ENCODE peak calls at places on chromosome 7, in nine cellular contexts. N, T, J, Y, X, B, G, V and I are unnamed samples.

GRCh38 chr7:126499481-126499880 is 753.3 kb downstream of the GRM8 start:
- DNase-seq in B (no peak), N (no peak), T (no peak), V (no peak), X (no peak), Y (no peak), J (no peak), G (no peak), I (no peak)

GRCh38 chr7:102834999-102835398 is 77.8 kb upstream of the LRRC17 start:
- DNase-seq in B (no peak), Y (no peak), G (peak), X (peak), T (peak), J (no peak), N (no peak), V (no peak), I (peak)

GRCh38 chr7:80302078-80302477 is 167.4 kb downstream of the GNAI1 start:
- DNase-seq in J (no peak), B (no peak), Y (no peak), V (no peak), T (no peak), G (no peak), X (no peak), N (no peak), I (no peak)

GRCh38 chr7:65798111-65799075 is 74.5 kb upstream of the VKORC1L1 start:
- DNase-seq in N (no peak), X (peak), B (no peak), J (no peak), V (no peak), Y (no peak), G (peak), T (peak), I (peak)

GRCh38 chr7:36677769-36678435 is 46.4 kb downstream of the AOAH start:
- DNase-seq in N (no peak), G (no peak), Y (no peak), B (no peak), T (no peak), X (no peak), V (no peak), J (no peak), I (no peak)

GRCh38 chr7:156639426-156640256 is 933 bp upstream of the RNF32 start:
- DNase-seq in Y (peak), G (no peak), T (no peak), X (no peak), B (peak), N (no peak), J (peak), V (no peak), I (no peak)

GRCh38 chr7:55164527-55164926 is 145.7 kb downstream of the EGFR start:
- DNase-seq in B (no peak), T (no peak), Y (no peak), N (no peak), G (no peak), V (no peak), J (no peak), X (no peak), I (no peak)

GRCh38 chr7:139886206-139886605 is 57.1 kb downstream of the TBXAS1 start:
- DNase-seq in T (no peak), V (no peak), B (no peak), X (no peak), G (peak), Y (no peak), J (no peak), N (no peak), I (peak)

GRCh38 chr7:124171068-124171467 is 138.2 kb upstream of the TMEM229A start:
- DNase-seq in J (no peak), V (peak), Y (no peak), X (no peak), B (no peak), N (no peak), G (peak), T (peak), I (peak)

GRCh38 chr7:155568961-155569360 is 22.6 kb upstream of the CNPY1 start:
- DNase-seq in J (no peak), V (no peak), X (no peak), Y (no peak), G (no peak), N (no peak), T (no peak), B (no peak), I (no peak)

GRCh38 chr7:111301891-111302290 is 211.0 kb downstream of the LRRN3 start:
- DNase-seq in G (no peak), T (no peak), J (no peak), Y (no peak), N (no peak), B (no peak), V (no peak), X (no peak), I (no peak)

GRCh38 chr7:954330-955238 is at the start of gene ADAP1:
- DNase-seq in B (peak), Y (peak), G (no peak), J (peak), V (no peak), T (no peak), X (no peak), N (peak), I (peak)

GRCh38 chr7:136857573-136857972 is 10.9 kb upstream of the CHRM2 start:
- DNase-seq in Y (no peak), B (no peak), G (peak), X (no peak), V (no peak), T (peak), J (no peak), N (no peak), I (peak)

GRCh38 chr7:721619-722248 is 4.8 kb upstream of the DNAAF5 start:
- DNase-seq in N (no peak), J (peak), T (no peak), B (no peak), Y (no peak), G (peak), V (no peak), X (no peak), I (no peak)

GRCh38 chr7:130367088-130367755 is 13.1 kb upstream of the CPA1 start:
- DNase-seq in X (no peak), Y (no peak), N (no peak), V (no peak), J (peak), G (no peak), B (peak), T (no peak), I (no peak)

GRCh38 chr7:45583296-45583695 is 9.1 kb downstream of the ADCY1 start:
- DNase-seq in V (no peak), G (no peak), Y (no peak), B (no peak), T (no peak), N (no peak), X (no peak), J (no peak), I (no peak)

GRCh38 chr7:93461350-93461749 is 113.2 kb downstream of the CALCR start:
- DNase-seq in V (no peak), N (peak), J (no peak), Y (no peak), X (no peak), B (no peak), T (no peak), G (peak), I (peak)

GRCh38 chr7:81501220-81501619 is 268.6 kb downstream of the HGF start:
- DNase-seq in V (no peak), G (peak), X (peak), J (no peak), B (no peak), T (peak), N (no peak), Y (no peak), I (peak)

GRCh38 chr7:127983804-127984332 is 47.4 kb downstream of the LRRC4 start:
- DNase-seq in N (no peak), J (no peak), G (peak), T (no peak), X (no peak), Y (no peak), V (no peak), B (no peak), I (peak)

GRCh38 chr7:131546126-131546525 is 10.3 kb downstream of the PODXL start:
- DNase-seq in N (no peak), Y (peak), J (no peak), V (no peak), T (no peak), X (no peak), B (no peak), G (peak), I (peak)

GRCh38 chr7:351256-351655 is 61.3 kb downstream of the FOXL3 start:
- DNase-seq in B (no peak), N (peak), G (no peak), T (no peak), V (no peak), X (no peak), J (no peak), Y (no peak), I (no peak)

GRCh38 chr7:88455696-88456095 is 149.0 kb upstream of the STEAP4 start:
- DNase-seq in V (no peak), T (no peak), B (no peak), N (no peak), X (peak), J (no peak), G (peak), Y (no peak), I (peak)

GRCh38 chr7:33495207-33495606 is 365.8 kb downstream of the BBS9 start:
- DNase-seq in T (peak), G (peak), V (no peak), J (no peak), B (no peak), X (peak), N (no peak), Y (no peak), I (peak)

GRCh38 chr7:44637788-44638594 is 31.6 kb downstream of the OGDH start:
- DNase-seq in X (no peak), T (peak), V (no peak), J (peak), B (no peak), N (peak), Y (no peak), G (peak), I (peak)

GRCh38 chr7:138125119-138125518 is 48.9 kb downstream of the AKR1D1 start:
- DNase-seq in T (peak), X (no peak), V (no peak), Y (no peak), G (peak), B (no peak), J (no peak), N (no peak), I (peak)

GRCh38 chr7:151432658-151433521 is 7.1 kb downstream of the CRYGN start:
- DNase-seq in B (peak), G (no peak), Y (peak), T (no peak), J (peak), V (no peak), X (no peak), N (peak), I (no peak)

GRCh38 chr7:16479587-16479986 is 14.0 kb upstream of the SOSTDC1 start:
- DNase-seq in B (no peak), J (no peak), V (no peak), Y (no peak), N (no peak), X (peak), T (no peak), G (no peak), I (no peak)

GRCh38 chr7:43954524-43955228 is 28.4 kb downstream of the UBE2D4 start:
- DNase-seq in Y (no peak), G (peak), J (no peak), N (peak), X (peak), B (no peak), V (no peak), T (peak), I (peak)

GRCh38 chr7:28957064-28957821 is 887 bp downstream of the TRIL start:
- DNase-seq in B (peak), G (no peak), N (peak), T (no peak), Y (peak), V (peak), J (peak), X (no peak), I (no peak)

GRCh38 chr7:137846588-137847417 is at the start of gene DGKI:
- DNase-seq in B (peak), X (no peak), J (peak), V (peak), G (peak), T (no peak), Y (peak), N (peak), I (no peak)

GRCh38 chr7:16647435-16647960 is 1.5 kb downstream of the BZW2 start:
- DNase-seq in J (no peak), G (peak), X (no peak), N (no peak), V (no peak), T (no peak), B (no peak), Y (no peak), I (no peak)

GRCh38 chr7:37265006-37265405 is 183.7 kb downstream of the ELMO1 start:
- DNase-seq in J (no peak), V (no peak), Y (no peak), N (peak), B (no peak), X (no peak), T (no peak), G (no peak), I (no peak)

GRCh38 chr7:30935569-30935877 is 23.9 kb downstream of the AQP1 start:
- DNase-seq in G (no peak), X (no peak), J (peak), Y (no peak), V (no peak), N (no peak), B (no peak), T (no peak), I (no peak)

GRCh38 chr7:44289341-44290249 is 35.8 kb downstream of the CAMK2B start:
- DNase-seq in Y (peak), V (no peak), X (no peak), B (peak), N (no peak), G (no peak), T (no peak), J (peak), I (no peak)

GRCh38 chr7:132109768-132110167 is 466.5 kb downstream of the PLXNA4 start:
- DNase-seq in T (no peak), B (no peak), X (no peak), V (no peak), Y (no peak), J (no peak), G (no peak), N (no peak), I (no peak)

GRCh38 chr7:49639068-49639593 is 134.3 kb upstream of the VWC2 start:
- DNase-seq in G (no peak), Y (no peak), X (no peak), V (no peak), T (no peak), J (no peak), N (no peak), B (no peak), I (no peak)

GRCh38 chr7:39720586-39720985 is 97.2 kb downstream of the RALA start:
- DNase-seq in T (no peak), J (no peak), V (no peak), G (peak), B (no peak), Y (no peak), X (no peak), N (no peak), I (no peak)

GRCh38 chr7:107846324-107846723 is 43.3 kb upstream of the SLC26A3 start:
- DNase-seq in J (no peak), V (no peak), X (no peak), N (no peak), T (no peak), Y (no peak), B (no peak), G (no peak), I (no peak)

GRCh38 chr7:73364006-73364728 is 36.2 kb downstream of the FKBP6 start:
- DNase-seq in G (no peak), Y (no peak), J (no peak), X (no peak), T (no peak), N (no peak), V (no peak), B (no peak), I (no peak)